ENCODE peak calls at places on chromosomes 4 and X, in four cellular contexts. A is lower lobe of right lung; J is hypothalamus; X is naive thymus-derived CD8-positive, alpha-beta T cell. Y is an unnamed sample.
A peak's percentile ranks its signal among the peaks of the same experiment; 100 is the strongest.

GRCh38 chrX:123610915-123611314 is 121.9 kb downstream of the THOC2 start:
- DNase-seq in X (no peak), A (no peak), J (no peak), Y (no peak)

GRCh38 chr4:21888195-21888976 is 60.2 kb downstream of the KCNIP4 start:
- DNase-seq in A (no peak), X (no peak), J (no peak), Y (no peak)

GRCh38 chr4:37693450-37694190 is 7.4 kb upstream of the RELL1 start:
- DNase-seq in J (no peak), A (no peak), X (no peak), Y (no peak)

GRCh38 chrX:10032147-10032546 is 65.0 kb downstream of the CLDN34 start:
- DNase-seq in A (no peak), J (no peak), X (no peak), Y (no peak)

GRCh38 chr4:76591992-76592391 is 157.0 kb downstream of the SHROOM3 start:
- DNase-seq in J (no peak), A (no peak), X (no peak), Y (no peak)

GRCh38 chrX:75784689-75785491 is at the start of gene MAGEE2:
- DNase-seq in J (peak; percentile 0), X (peak; percentile 18), A (peak; percentile 41), Y (no peak)

GRCh38 chrX:150200820-150201287 is 162.3 kb upstream of the MAMLD1 start:
- DNase-seq in A (peak; percentile 45), X (no peak), J (no peak), Y (no peak)

GRCh38 chr4:79177388-79177787 is 148.5 kb downstream of the NAA11 start:
- DNase-seq in A (no peak), J (no peak), X (no peak), Y (no peak)

GRCh38 chrX:17022205-17022604 is 75.7 kb downstream of the REPS2 start:
- DNase-seq in X (no peak), J (no peak), A (no peak), Y (no peak)

GRCh38 chrX:16970977-16971376 is 24.5 kb downstream of the REPS2 start:
- DNase-seq in A (no peak), J (no peak), X (no peak), Y (no peak)

GRCh38 chr4:173513651-173514050 is 16.4 kb downstream of the HAND2 start:
- DNase-seq in X (no peak), J (no peak), A (no peak), Y (no peak)

GRCh38 chr4:119138046-119138445 is 2.4 kb downstream of the MYOZ2 start:
- DNase-seq in J (no peak), A (no peak), X (no peak), Y (no peak)

GRCh38 chrX:56219702-56220101 is 12.5 kb upstream of the KLF8 start:
- DNase-seq in A (no peak), X (no peak), J (no peak), Y (no peak)

GRCh38 chr4:142960134-142960533 is 114.0 kb upstream of the INPP4B start:
- DNase-seq in X (no peak), J (no peak), A (no peak), Y (no peak)

GRCh38 chr4:184383497-184384055 is 90.8 kb downstream of the IRF2 start:
- DNase-seq in A (no peak), J (no peak), X (no peak), Y (no peak)

GRCh38 chr4:743463-744211 is 38.0 kb downstream of the PCGF3 start:
- DNase-seq in X (no peak), J (no peak), A (no peak), Y (no peak)

GRCh38 chr4:106715825-106716224 is 320.3 kb downstream of the DKK2 start:
- DNase-seq in A (no peak), X (no peak), J (no peak), Y (no peak)

GRCh38 chr4:56389558-56389957 is 2.3 kb upstream of the AASDH start:
- DNase-seq in X (no peak), J (no peak), A (no peak), Y (no peak)

GRCh38 chr4:5883916-5884315 is 9.0 kb downstream of the CRMP1 start:
- DNase-seq in J (no peak), A (no peak), X (no peak), Y (no peak)

GRCh38 chr4:99861120-99861905 is 32.9 kb downstream of the LAMTOR3 start:
- DNase-seq in J (no peak), X (no peak), A (no peak), Y (no peak)

GRCh38 chrX:119249836-119250340 is 13.8 kb downstream of the PGRMC1 start:
- DNase-seq in X (no peak), A (no peak), J (no peak), Y (no peak)

GRCh38 chr4:87058272-87059073 is 123.7 kb downstream of the AFF1 start:
- DNase-seq in X (no peak), J (peak; percentile 34), A (peak; percentile 59), Y (no peak)

GRCh38 chr4:79022529-79022928 is 83.3 kb upstream of the PAQR3 start:
- DNase-seq in A (no peak), J (no peak), X (no peak), Y (no peak)

GRCh38 chrX:13346646-13347045 is 26.8 kb upstream of the ATXN3L start:
- DNase-seq in A (no peak), X (no peak), J (no peak), Y (no peak)

GRCh38 chr4:113958766-113959540 is 20.5 kb downstream of the ARSJ start:
- DNase-seq in X (no peak), A (no peak), J (no peak), Y (no peak)

GRCh38 chr4:15691346-15692140 is 9.9 kb downstream of the FAM200B start:
- DNase-seq in J (no peak), A (no peak), X (no peak), Y (no peak)

GRCh38 chrX:10095698-10096432 is 60.9 kb upstream of the CLCN4 start:
- DNase-seq in X (no peak), A (no peak), J (no peak), Y (no peak)

GRCh38 chr4:48498895-48499294 is 8.8 kb downstream of the ZAR1 start:
- DNase-seq in X (no peak), A (no peak), J (no peak), Y (no peak)

GRCh38 chrX:150582338-150582948 is 14.0 kb downstream of the MTM1 start:
- DNase-seq in X (no peak), A (no peak), J (no peak), Y (no peak)

Y was measured in T-cell.